ENCODE peak calls at places on chromosomes 5 and 9, in ten cellular contexts. U is posterior vena cava; P is SK-N-DZ; W is mucosa of gallbladder; T is NCI-H2081; S is amygdala; I is activated T-helper 1 cell treated with Interleukin-2 at 50 U/mL for 16 hours; G is H4; Z is globus pallidus; B is stimulated activated CD8-positive, alpha-beta memory T cell treated with anti-CD3 and anti-CD28 coated beads, Interleukin-4, amount 100 ng/mL, for 1 hour. A is an unnamed sample.

GRCh38 chr5:7050986-7051385 is 337.8 kb downstream of the TENT4A start:
- DNase-seq in B (no peak), T (no peak), S (no peak), W (no peak), P (no peak), G (no peak), I (no peak), U (no peak), Z (no peak), A (no peak)

GRCh38 chr5:96664669-96665068 is 2.5 kb downstream of the CAST start:
- DNase-seq in W (no peak), S (no peak), P (no peak), B (no peak), Z (no peak), T (no peak), U (no peak), I (no peak), G (no peak), A (no peak)

GRCh38 chr5:73673161-73673591 is 47.2 kb downstream of the ARHGEF28 start:
- DNase-seq in S (no peak), T (no peak), P (no peak), W (no peak), G (peak; percentile 86), B (no peak), U (no peak), I (no peak), Z (no peak), A (no peak)

GRCh38 chr9:21144620-21145019 is 3.0 kb upstream of the IFNW1 start:
- DNase-seq in G (no peak), S (no peak), W (no peak), I (no peak), P (no peak), T (no peak), B (no peak), U (no peak), Z (no peak), A (no peak)

GRCh38 chr9:97934321-97935115 is 3.5 kb downstream of the HEMGN start:
- DNase-seq in I (no peak), U (no peak), W (no peak), G (no peak), Z (no peak), T (peak; percentile 81), P (no peak), B (no peak), S (peak; percentile 6), A (no peak)

GRCh38 chr9:134492281-134492691 is 149.3 kb upstream of the COL5A1 start:
- DNase-seq in S (no peak), B (no peak), W (peak; percentile 68), U (peak; percentile 83), T (no peak), Z (no peak), P (peak; percentile 17), I (no peak), G (no peak), A (no peak)

GRCh38 chr9:13444272-13444608 is 164.7 kb upstream of the MPDZ start:
- DNase-seq in W (no peak), S (no peak), T (peak; percentile 79), G (no peak), B (no peak), Z (no peak), U (no peak), P (no peak), I (no peak), A (no peak)

GRCh38 chr5:175385691-175386360 is 58.2 kb downstream of the DRD1 start:
- DNase-seq in G (peak; percentile 88), B (no peak), W (no peak), S (no peak), Z (no peak), U (no peak), I (no peak), T (peak; percentile 94), P (no peak), A (no peak)

GRCh38 chr9:135488013-135488330 is 8.4 kb downstream of the PPP1R26 start:
- DNase-seq in W (no peak), P (no peak), S (no peak), U (no peak), Z (no peak), G (no peak), B (no peak), I (no peak), T (no peak), A (no peak)

GRCh38 chr9:127045148-127045547 is 77.3 kb downstream of the ANGPTL2 start:
- DNase-seq in S (no peak), Z (no peak), P (no peak), T (no peak), B (no peak), I (no peak), G (no peak), U (no peak), W (no peak), A (no peak)

GRCh38 chr5:180873628-180874520 is 12.8 kb upstream of the ZFP62 start:
- DNase-seq in S (peak; percentile 2), T (no peak), U (no peak), P (no peak), Z (no peak), B (no peak), W (no peak), G (peak; percentile 91), I (no peak), A (no peak)

GRCh38 chr9:101366038-101366756 is 18.6 kb downstream of the BAAT start:
- DNase-seq in Z (no peak), G (no peak), T (no peak), S (no peak), P (no peak), W (no peak), B (no peak), U (no peak), I (no peak), A (no peak)

GRCh38 chr9:15220658-15221310 is 86.2 kb downstream of the TTC39B start:
- DNase-seq in S (no peak), G (no peak), I (no peak), P (no peak), T (no peak), W (no peak), U (no peak), Z (no peak), B (no peak), A (no peak)

GRCh38 chr9:106717686-106718085 is 145.3 kb upstream of the ZNF462 start:
- DNase-seq in S (no peak), U (no peak), Z (no peak), I (no peak), T (no peak), W (no peak), P (no peak), B (no peak), G (peak; percentile 55), A (no peak)

GRCh38 chr5:171397190-171397589 is 9.5 kb downstream of the NPM1 start:
- DNase-seq in G (no peak), W (no peak), U (no peak), Z (no peak), P (no peak), T (no peak), S (no peak), B (no peak), I (no peak), A (no peak)

GRCh38 chr9:34985311-34985899 is 4.1 kb upstream of the DNAJB5 start:
- DNase-seq in S (peak; percentile 72), P (peak; percentile 73), T (peak; percentile 69), I (no peak), Z (no peak), U (no peak), B (no peak), G (peak; percentile 52), W (peak; percentile 50), A (peak; percentile 45)

GRCh38 chr5:16135003-16135402 is 44.6 kb downstream of the MARCHF11 start:
- DNase-seq in B (no peak), W (no peak), I (no peak), U (no peak), Z (no peak), G (peak; percentile 14), T (peak; percentile 97), P (peak; percentile 83), S (no peak), A (no peak)

A was measured in effector CD8-positive, alpha-beta T cell.